ENCODE peak calls at places on chromosomes 11 and 22, in eight cellular contexts. Q is endothelial cell, X is fibroblast of the aortic adventitia, S is IMR-90, D is PC-3, I is LNCaP clone FGC, M is HFF-Myc, E is cardiac muscle cell. B is an unnamed sample.

GRCh38 chr11:102760355-102761035 is 19.9 kb downstream of the MMP10 start:
- DNase-seq in D (peak; percentile 97), Q (no peak), X (peak; percentile 99), S (peak; percentile 98), E (no peak), M (peak; percentile 86), I (no peak), B (no peak)

GRCh38 chr11:129731316-129731715 is 84.3 kb upstream of the TMEM45B start:
- DNase-seq in I (no peak), Q (no peak), D (peak; percentile 86), S (no peak), X (no peak), E (no peak), M (no peak), B (no peak)

GRCh38 chr22:36505998-36506635 is 723 bp downstream of the FOXRED2 start:
- DNase-seq in S (no peak), I (no peak), Q (no peak), X (no peak), M (no peak), D (no peak), E (no peak), B (peak; percentile 13)

GRCh38 chr22:41914611-41915034 is 251 bp downstream of the SHISA8 start:
- DNase-seq in X (no peak), I (no peak), M (no peak), Q (peak; percentile 6), D (no peak), E (no peak), S (no peak), B (no peak)

GRCh38 chr22:30312053-30312452 is 14.7 kb downstream of the TBC1D10A start:
- DNase-seq in I (no peak), M (no peak), Q (no peak), X (peak; percentile 74), D (peak; percentile 77), S (peak; percentile 83), E (no peak), B (no peak)

GRCh38 chr11:61474234-61474633 is 34.3 kb upstream of the LRRC10B start:
- DNase-seq in Q (no peak), X (no peak), M (no peak), S (no peak), D (no peak), E (no peak), I (no peak), B (no peak)

GRCh38 chr22:26658671-26659478 is 1.5 kb downstream of the MIAT start:
- DNase-seq in X (peak; percentile 88), I (no peak), M (peak; percentile 96), D (peak; percentile 83), Q (peak; percentile 34), S (peak; percentile 97), E (no peak), B (peak; percentile 68)

GRCh38 chr22:29253561-29254282 is 14.1 kb downstream of the RHBDD3 start:
- DNase-seq in Q (no peak), E (no peak), I (no peak), D (no peak), X (no peak), S (no peak), M (no peak), B (no peak)

GRCh38 chr11:119207300-119207570 is 1.1 kb downstream of the CBL start:
- DNase-seq in S (no peak), X (peak; percentile 42), I (no peak), E (no peak), M (no peak), D (no peak), Q (no peak), B (no peak)

GRCh38 chr22:36155702-36156101 is 4.9 kb downstream of the APOL3 start:
- DNase-seq in I (no peak), S (no peak), Q (no peak), E (no peak), M (no peak), X (peak; percentile 49), D (no peak), B (peak; percentile 44)

GRCh38 chr11:21723681-21724080 is 469.2 kb upstream of the ANO5 start:
- DNase-seq in X (no peak), E (no peak), Q (no peak), M (no peak), D (no peak), I (no peak), S (no peak), B (no peak)

GRCh38 chr11:278001-278951 is at the start of gene NLRP6:
- DNase-seq in S (no peak), M (no peak), E (no peak), Q (no peak), D (no peak), X (no peak), I (no peak), B (no peak)

GRCh38 chr11:67632982-67633755 is 3.4 kb upstream of the NUDT8 start:
- DNase-seq in D (no peak), E (no peak), I (no peak), M (no peak), Q (no peak), X (no peak), S (no peak), B (no peak)

GRCh38 chr22:43945632-43946390 is 9.4 kb upstream of the SAMM50 start:
- DNase-seq in Q (peak; percentile 80), I (no peak), X (peak; percentile 64), D (peak; percentile 62), S (peak; percentile 59), E (peak; percentile 77), M (no peak), B (peak; percentile 70)

GRCh38 chr22:36301384-36301828 is 48.5 kb downstream of the APOL1 start:
- DNase-seq in D (peak; percentile 74), I (peak; percentile 48), M (peak; percentile 32), S (peak; percentile 73), Q (peak; percentile 79), E (peak; percentile 82), X (peak; percentile 67), B (peak; percentile 85)

GRCh38 chr22:43260346-43260745 is 73.4 kb upstream of the TTLL12 start:
- DNase-seq in X (no peak), Q (no peak), D (no peak), E (no peak), M (no peak), I (no peak), S (no peak), B (no peak)

GRCh38 chr11:34601085-34601444 is 19.8 kb upstream of the EHF start:
- DNase-seq in D (no peak), M (peak; percentile 59), S (peak; percentile 61), Q (no peak), E (no peak), I (no peak), X (peak; percentile 44), B (no peak)

GRCh38 chr11:116861539-116861938 is 24.1 kb upstream of the APOA1 start:
- DNase-seq in Q (no peak), S (peak; percentile 83), X (peak; percentile 86), D (peak; percentile 67), E (no peak), M (no peak), I (no peak), B (no peak)

GRCh38 chr11:114056409-114056808 is 3.1 kb upstream of the ZBTB16 start:
- DNase-seq in E (no peak), X (no peak), D (no peak), I (no peak), Q (no peak), M (no peak), S (no peak), B (no peak)

GRCh38 chr11:655036-655726 is 18.1 kb downstream of the DRD4 start:
- DNase-seq in Q (no peak), X (no peak), E (no peak), S (no peak), D (peak; percentile 42), I (no peak), M (no peak), B (no peak)

GRCh38 chr11:121870202-121871045 is 245.6 kb downstream of the BLID start:
- DNase-seq in Q (no peak), M (no peak), S (no peak), E (peak; percentile 8), I (no peak), X (peak; percentile 69), D (peak; percentile 53), B (no peak)

GRCh38 chr11:121869478-121869877 is 246.5 kb downstream of the BLID start:
- DNase-seq in I (no peak), E (no peak), X (no peak), M (no peak), D (no peak), Q (no peak), S (no peak), B (no peak)

GRCh38 chr11:121866822-121867221 is 249.2 kb downstream of the BLID start:
- DNase-seq in Q (no peak), I (no peak), S (no peak), M (no peak), X (no peak), E (no peak), D (no peak), B (no peak)

GRCh38 chr11:121863126-121863525 is 252.9 kb downstream of the BLID start:
- DNase-seq in Q (no peak), D (no peak), I (no peak), M (no peak), E (no peak), X (no peak), S (no peak), B (no peak)

GRCh38 chr11:121864660-121865059 is 251.4 kb downstream of the BLID start:
- DNase-seq in M (no peak), X (no peak), E (no peak), I (no peak), D (peak; percentile 26), S (no peak), Q (no peak), B (no peak)
- TF ChIP-seq CTCF in M (no peak), X (no peak), E (peak; percentile 5), I (no peak), D (peak; percentile 46), S (no peak), Q (no peak), B (no peak)

DNA sequence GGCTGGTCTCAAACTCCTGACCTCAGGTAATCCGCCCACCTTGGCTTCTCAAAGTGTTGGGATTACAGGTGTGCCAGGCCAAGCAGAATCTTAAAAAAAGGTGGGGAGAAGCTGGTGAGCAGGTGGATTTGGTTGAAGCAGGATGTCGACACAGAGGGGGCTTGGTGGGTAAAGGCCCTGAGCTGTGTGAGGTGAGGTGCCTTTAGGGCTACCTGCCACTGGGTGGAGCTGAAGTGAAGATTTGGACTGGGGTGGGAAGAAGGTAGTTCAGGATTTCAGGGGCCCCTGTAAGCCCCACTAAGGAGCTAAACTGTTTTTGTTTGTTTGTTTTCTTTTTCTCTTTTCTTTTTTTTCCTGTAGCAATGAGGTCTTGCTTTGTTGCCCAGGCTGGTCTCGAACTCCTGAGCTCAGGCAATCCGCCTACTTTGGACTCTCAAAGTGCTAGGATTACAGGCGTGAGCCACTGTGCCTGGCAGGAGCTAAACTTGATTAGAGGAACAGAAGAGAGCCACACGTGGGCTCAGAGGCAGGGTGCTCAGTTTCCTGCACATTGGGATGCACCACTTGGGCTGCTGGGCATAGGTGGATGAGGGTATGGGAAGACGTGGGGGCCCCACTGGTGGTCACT is 6.0 kb downstream of the P2RX6 start:
- DNase-seq in X (no peak), S (no peak), M (no peak), D (peak; percentile 16), Q (no peak), I (no peak), E (peak; percentile 29), B (no peak)
- TF ChIP-seq CTCF in X (peak; percentile 28), S (peak; percentile 42), M (peak; percentile 54), D (peak; percentile 48), Q (no peak), I (peak; percentile 41), E (peak; percentile 51), B (no peak)

GRCh38 chr22:19111140-19111539 is 11.1 kb downstream of the DGCR2 start:
- DNase-seq in S (no peak), Q (no peak), X (no peak), M (no peak), D (no peak), E (no peak), I (no peak), B (no peak)
- TF ChIP-seq CTCF in S (no peak), Q (no peak), X (no peak), M (no peak), D (peak; percentile 13), E (no peak), I (no peak), B (no peak)

GRCh38 chr11:44327730-44328691 is 18.1 kb upstream of the ALX4 start:
- DNase-seq in M (no peak), Q (no peak), X (no peak), I (no peak), E (no peak), D (no peak), S (no peak), B (no peak)
- TF ChIP-seq CTCF in M (no peak), Q (no peak), X (no peak), I (peak; percentile 23), E (peak; percentile 11), D (no peak), S (peak; percentile 16), B (no peak)

B was measured in transverse colon.